ENCODE peak calls at places on chromosome 17, in four cellular contexts. P is left ventricle myocardium inferior, W is tibial nerve, J is left lung. O is an unnamed sample. For H3K4me1, the result is how much of the 10 kb centered on the place peaks cover.

GRCh38 chr17:29160253-29160652 is 19.9 kb downstream of the MYO18A start:
- DNase-seq in P (no peak), W (no peak), J (no peak), O (no peak)

GRCh38 chr17:79777844-79778503 is at the start of gene CBX2:
- DNase-seq in P (peak), W (no peak), J (peak), O (peak)

GRCh38 chr17:63956296-63956920 is 16.3 kb downstream of the SCN4A start:
- DNase-seq in P (no peak), W (no peak), J (no peak), O (no peak)

GRCh38 chr17:47266782-47267181 is 13.2 kb downstream of the ITGB3 start:
- DNase-seq in P (no peak), W (no peak), J (no peak), O (no peak)

GRCh38 chr17:7034955-7035590 is 742 bp upstream of the SLC16A13 start:
- DNase-seq in P (no peak), W (no peak), J (no peak), O (peak)

GRCh38 chr17:50062323-50063243 is 6.7 kb downstream of the ITGA3 start:
- DNase-seq in P (peak), W (no peak), J (peak), O (peak)

GRCh38 chr17:14337596-14338079 is 36.8 kb downstream of the HS3ST3B1 start:
- DNase-seq in P (no peak), W (no peak), J (no peak), O (no peak)

GRCh38 chr17:78759203-78759968 is 22.7 kb downstream of the CYTH1 start:
- DNase-seq in P (peak), W (no peak), J (peak), O (peak)

GRCh38 chr17:19753049-19753444 is 4.9 kb upstream of the ALDH3A1 start:
- DNase-seq in P (peak), W (no peak), J (peak), O (no peak)

GRCh38 chr17:75238020-75238580 is 23.3 kb downstream of the GGA3 start:
- DNase-seq in P (no peak), W (no peak), J (no peak), O (no peak)

GRCh38 chr17:17567631-17568030 is 23.9 kb downstream of the PEMT start:
- DNase-seq in P (peak), W (peak), J (no peak), O (peak)

GRCh38 chr17:45740553-45741330 is 43.4 kb upstream of the CRHR1 start:
- DNase-seq in P (no peak), W (no peak), J (no peak), O (no peak)

GRCh38 chr17:17675925-17676534 is 5.2 kb upstream of the RAI1 start:
- DNase-seq in P (no peak), W (no peak), J (no peak), O (no peak)

GRCh38 chr17:2883544-2884203 is 87.4 kb downstream of the RAP1GAP2 start:
- DNase-seq in P (peak), W (no peak), J (no peak), O (peak)

GRCh38 chr17:68400404-68400735 is 56.9 kb downstream of the WIPI1 start:
- DNase-seq in P (no peak), W (no peak), J (no peak), O (no peak)

GRCh38 chr17:36673637-36674277 is 72.4 kb downstream of the MRM1 start:
- DNase-seq in P (no peak), W (no peak), J (no peak), O (no peak)

GRCh38 chr17:50841949-50842354 is 6.6 kb downstream of the WFIKKN2 start:
- DNase-seq in P (peak), W (peak), J (peak), O (peak)

GRCh38 chr17:13002761-13003453 is 14.9 kb downstream of the ELAC2 start:
- DNase-seq in P (peak), W (peak), J (peak), O (peak)

GRCh38 chr17:66952031-66952524 is 12.4 kb upstream of the CACNG4 start:
- DNase-seq in P (no peak), W (no peak), J (peak), O (no peak)

GRCh38 chr17:74430706-74431567 is 951 bp upstream of the GPRC5C start:
- DNase-seq in P (peak), W (peak), J (peak), O (peak)

GRCh38 chr17:56257075-56257474 is 103.8 kb downstream of the ANKFN1 start:
- DNase-seq in P (no peak), W (no peak), J (no peak), O (no peak)

GRCh38 chr17:77365584-77366186 is 224.9 kb downstream of the SEC14L1 start:
- DNase-seq in P (peak), W (no peak), J (peak), O (peak)

GRCh38 chr17:43814026-43814425 is 18.9 kb downstream of the MPP3 start:
- DNase-seq in P (no peak), W (no peak), J (no peak), O (no peak)

GRCh38 chr17:3531266-3532101 is 26.1 kb downstream of the TRPV3 start:
- DNase-seq in P (peak), W (no peak), J (peak), O (peak)

GRCh38 chr17:34713687-34714086 is 134.3 kb downstream of the TMEM132E start:
- DNase-seq in P (no peak), W (no peak), J (no peak), O (no peak)

GRCh38 chr17:16569358-16569712 is 331 bp upstream of the ZNF287 start:
- DNase-seq in P (no peak), W (no peak), J (no peak), O (no peak)

GRCh38 chr17:20735796-20736195 is 156.3 kb downstream of the CDRT15L2 start:
- DNase-seq in P (no peak), W (no peak), J (no peak), O (no peak)

GRCh38 chr17:688100-688989 is 26.3 kb downstream of the VPS53 start:
- DNase-seq in P (no peak), W (peak), J (no peak), O (no peak)

GRCh38 chr17:40819528-40820125 is 2.8 kb downstream of the KRT10 start:
- DNase-seq in P (no peak), W (peak), J (no peak), O (no peak)

GRCh38 chr17:7042507-7043194 is 1.2 kb downstream of the SLC16A11 start:
- DNase-seq in P (no peak), W (no peak), J (no peak), O (no peak)

GRCh38 chr17:47223007-47223406 is 13.9 kb downstream of the MYL4 start:
- DNase-seq in P (no peak), W (no peak), J (no peak), O (no peak)

GRCh38 chr17:5769936-5770335 is 185.6 kb upstream of the NLRP1 start:
- DNase-seq in P (no peak), W (no peak), J (no peak), O (no peak)

GRCh38 chr17:7464081-7464480 is 15.3 kb downstream of the ZBTB4 start:
- DNase-seq in P (no peak), W (no peak), J (no peak), O (no peak)

GRCh38 chr17:77645441-77646430 is 312.8 kb upstream of the TNRC6C start:
- DNase-seq in P (no peak), W (no peak), J (no peak), O (no peak)

GRCh38 chr17:78147315-78147998 is 1.3 kb downstream of the C17orf99 start:
- DNase-seq in P (no peak), W (no peak), J (no peak), O (no peak)

GRCh38 chr17:75468311-75468754 is 11.9 kb downstream of the TMEM94 start:
- DNase-seq in P (no peak), W (no peak), J (no peak), O (no peak)

GRCh38 chr17:77324227-77324626 is 183.5 kb downstream of the SEC14L1 start:
- DNase-seq in P (no peak), W (no peak), J (peak), O (peak)

GRCh38 chr17:77206557-77206956 is 65.8 kb downstream of the SEC14L1 start:
- DNase-seq in P (no peak), W (no peak), J (no peak), O (no peak)

DNA sequence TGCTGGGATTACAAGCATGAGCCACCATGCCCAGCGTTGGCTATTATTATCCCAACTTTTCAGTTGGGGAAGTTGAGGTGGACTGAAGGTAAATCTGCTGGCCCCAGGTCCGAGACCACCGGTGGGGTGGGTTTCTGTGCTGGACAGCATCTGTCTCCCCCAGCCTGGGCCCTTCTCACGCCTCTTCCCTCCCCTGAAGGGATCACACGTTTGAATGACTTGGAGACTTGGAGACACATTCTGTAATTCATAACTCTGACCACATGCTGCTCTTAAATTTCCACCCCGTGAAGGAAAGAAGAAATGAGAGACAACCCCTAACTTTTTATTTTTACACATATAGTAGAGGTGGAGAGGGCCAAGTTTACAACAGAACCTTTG is 109.8 kb downstream of the MSI2 start:
- DNase-seq in P (no peak), W (no peak), J (no peak), O (no peak)
- H3K4me1 ChIP-seq in P (half or more), W (under half), J (under half), O (under half)

GRCh38 chr17:9768381-9768934 is 22.9 kb downstream of the DHRS7C start:
- DNase-seq in P (no peak), W (no peak), J (no peak), O (no peak)
- TF ChIP-seq CTCF in P (peak), W (peak), J (peak), O (peak)

DNA sequence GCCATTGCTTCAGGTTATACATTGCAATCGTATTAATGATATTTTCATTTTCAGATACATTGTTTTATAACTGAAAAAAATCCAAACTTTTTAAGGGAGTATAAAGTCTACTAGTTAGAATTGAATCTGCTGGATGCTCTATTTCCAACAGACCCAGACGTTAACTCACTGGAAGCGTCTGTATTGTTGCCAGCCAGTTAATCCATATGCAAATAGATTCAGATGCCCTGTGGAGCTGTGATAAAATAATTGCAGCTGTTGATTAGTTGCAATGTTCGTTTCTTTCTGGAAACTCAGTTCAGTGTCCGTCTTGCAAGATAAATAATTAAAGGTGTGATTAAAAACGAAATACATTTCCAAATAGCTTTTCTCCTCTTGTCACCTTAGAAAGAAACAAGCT is 5.1 kb upstream of the GNA13 start:
- DNase-seq in P (no peak), W (no peak), J (no peak), O (no peak)
- H3K4me1 ChIP-seq in P (under half), W (under half), J (under half), O (under half)

GRCh38 chr17:73210002-73210678 is 17.3 kb downstream of the COG1 start:
- DNase-seq in P (no peak), W (no peak), J (no peak), O (no peak)
- TF ChIP-seq CTCF in P (peak), W (no peak), J (no peak), O (no peak)